ENCODE peak calls at places on chromosome 18, in six cellular contexts. F, S, R, Q, W and Y are unnamed samples.

GRCh38 chr18:9135912-9136314 is 668 bp upstream of the ANKRD12 start:
- DNase-seq in F (peak), S (peak), R (peak), Q (peak), W (no peak), Y (peak)

GRCh38 chr18:48164096-48164475 is 233.6 kb upstream of the SMAD2 start:
- DNase-seq in F (no peak), S (no peak), R (no peak), Q (no peak), W (no peak), Y (no peak)

GRCh38 chr18:62054929-62055498 is 131.8 kb downstream of the PIGN start:
- DNase-seq in F (no peak), S (no peak), R (no peak), Q (no peak), W (no peak), Y (no peak)

GRCh38 chr18:2981212-2981728 is 31.7 kb downstream of the LPIN2 start:
- DNase-seq in F (no peak), S (no peak), R (no peak), Q (no peak), W (no peak), Y (peak)

GRCh38 chr18:8045160-8045885 is 478.2 kb downstream of the PTPRM start:
- DNase-seq in F (no peak), S (no peak), R (no peak), Q (no peak), W (no peak), Y (no peak)

GRCh38 chr18:58953627-58954026 is 89.0 kb downstream of the ZNF532 start:
- DNase-seq in F (no peak), S (no peak), R (peak), Q (no peak), W (no peak), Y (no peak)

GRCh38 chr18:44536041-44536440 is 144.6 kb upstream of the SETBP1 start:
- DNase-seq in F (no peak), S (no peak), R (no peak), Q (no peak), W (no peak), Y (peak)

GRCh38 chr18:64639536-64639935 is 490.6 kb upstream of the LINC00305 start:
- DNase-seq in F (no peak), S (no peak), R (no peak), Q (no peak), W (no peak), Y (no peak)

GRCh38 chr18:49168970-49169619 is 218.3 kb upstream of the SMAD7 start:
- DNase-seq in F (no peak), S (no peak), R (peak), Q (no peak), W (peak), Y (no peak)

GRCh38 chr18:9731380-9731779 is 23.3 kb downstream of the RAB31 start:
- DNase-seq in F (no peak), S (no peak), R (no peak), Q (no peak), W (no peak), Y (peak)

GRCh38 chr18:34707670-34708069 is 2.4 kb upstream of the DTNA start:
- DNase-seq in F (peak), S (no peak), R (no peak), Q (no peak), W (no peak), Y (peak)

GRCh38 chr18:29123706-29124530 is 947.0 kb upstream of the CDH2 start:
- DNase-seq in F (no peak), S (no peak), R (no peak), Q (no peak), W (no peak), Y (no peak)

GRCh38 chr18:67794512-67794911 is 278.0 kb upstream of the DSEL start:
- DNase-seq in F (no peak), S (no peak), R (no peak), Q (no peak), W (no peak), Y (peak)

GRCh38 chr18:23926590-23926989 is 88.0 kb upstream of the TTC39C start:
- DNase-seq in F (no peak), S (no peak), R (peak), Q (no peak), W (no peak), Y (no peak)

GRCh38 chr18:9048808-9049494 is 53.5 kb upstream of the NDUFV2 start:
- DNase-seq in F (no peak), S (no peak), R (no peak), Q (no peak), W (no peak), Y (peak)

GRCh38 chr18:67525328-67526110 is 9.0 kb upstream of the DSEL start:
- DNase-seq in F (no peak), S (no peak), R (peak), Q (no peak), W (no peak), Y (peak)

GRCh38 chr18:48966523-48966922 is 15.8 kb upstream of the SMAD7 start:
- DNase-seq in F (no peak), S (no peak), R (no peak), Q (no peak), W (no peak), Y (no peak)

GRCh38 chr18:58045265-58046086 is 1.4 kb downstream of the NEDD4L start:
- DNase-seq in F (peak), S (no peak), R (peak), Q (no peak), W (no peak), Y (peak)

GRCh38 chr18:55603775-55604174 is 15.8 kb upstream of the TCF4 start:
- DNase-seq in F (no peak), S (no peak), R (no peak), Q (no peak), W (no peak), Y (no peak)

GRCh38 chr18:48800877-48801727 is 149.7 kb downstream of the SMAD7 start:
- DNase-seq in F (no peak), S (no peak), R (no peak), Q (no peak), W (peak), Y (peak)

GRCh38 chr18:73150199-73150598 is 282.4 kb upstream of the NETO1 start:
- DNase-seq in F (no peak), S (no peak), R (no peak), Q (no peak), W (no peak), Y (no peak)

GRCh38 chr18:46425511-46425910 is 231.5 kb downstream of the LOXHD1 start:
- DNase-seq in F (no peak), S (no peak), R (no peak), Q (no peak), W (no peak), Y (no peak)

DNA sequence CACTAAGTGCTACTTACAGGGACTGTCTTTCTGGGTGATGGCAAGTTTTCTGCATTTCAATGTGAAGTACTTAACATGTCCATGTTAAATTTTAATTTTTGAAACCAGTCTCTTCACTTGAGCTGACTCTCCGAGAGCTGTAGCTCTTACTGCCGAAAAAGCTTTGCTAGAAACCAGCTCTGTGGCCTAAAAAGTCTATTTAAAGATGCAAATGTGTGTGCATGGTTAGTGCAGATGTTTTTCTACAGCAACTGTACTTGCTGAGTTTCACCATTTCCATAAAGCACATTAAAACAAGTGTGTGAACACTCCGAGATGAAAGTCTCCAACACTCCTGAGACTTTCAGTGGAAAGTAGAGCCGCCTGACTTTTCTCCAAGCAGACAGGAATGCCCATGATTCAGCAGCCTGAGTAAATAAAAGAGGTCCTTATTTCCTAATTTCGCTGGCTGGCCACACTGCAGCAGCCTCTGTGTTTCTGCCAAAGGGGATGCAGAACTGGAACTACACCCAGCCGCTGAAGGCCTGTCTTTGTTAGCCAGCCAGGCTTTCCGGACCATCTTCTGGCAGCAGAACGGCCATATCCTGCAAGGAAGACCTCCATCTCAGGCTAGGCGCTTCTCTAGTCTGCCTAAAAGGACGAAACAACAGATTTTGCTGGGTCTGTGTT is 121.2 kb downstream of the ZNF521 start:
- DNase-seq in F (no peak), S (no peak), R (no peak), Q (no peak), W (no peak), Y (peak)
- H3K9ac ChIP-seq in F (no peak), S (no peak), R (no peak), Q (no peak), W (peak), Y (peak)

GRCh38 chr18:12657048-12657848 is 659 bp downstream of the SPIRE1 start:
- DNase-seq in F (no peak), S (peak), R (no peak), Q (no peak), W (no peak), Y (peak)
- TF ChIP-seq POLR2A in F (no peak), S (no peak), R (no peak), Q (no peak), W (no peak), Y (peak)

DNA sequence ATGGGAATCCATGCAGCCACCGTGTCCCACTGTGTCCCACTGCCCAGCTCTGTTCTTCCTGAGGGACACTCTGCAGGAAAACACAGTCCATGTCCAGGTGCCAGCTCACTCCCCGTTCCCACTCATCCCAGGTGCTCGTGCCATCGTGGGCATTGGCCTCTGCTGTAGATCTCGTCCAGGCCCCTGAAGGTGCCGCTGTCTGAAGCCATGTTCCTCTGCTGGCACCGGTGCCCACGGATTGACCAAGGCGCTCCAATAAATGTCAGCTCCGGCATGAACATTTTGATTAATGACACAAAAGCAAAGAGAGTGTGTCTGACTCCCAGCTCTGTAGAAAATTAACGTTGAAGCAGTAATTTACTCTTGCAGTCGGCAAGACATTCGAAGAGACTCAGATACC is 280.1 kb upstream of the SALL3 start:
- DNase-seq in F (no peak), S (no peak), R (no peak), Q (no peak), W (no peak), Y (no peak)
- TF ChIP-seq CEBPB in F (no peak), S (no peak), R (no peak), Q (no peak), W (no peak), Y (no peak)

GRCh38 chr18:32468147-32468845 is 2.4 kb downstream of the GAREM1 start:
- DNase-seq in F (no peak), S (no peak), R (no peak), Q (no peak), W (no peak), Y (no peak)

GRCh38 chr18:32469691-32470131 is 971 bp downstream of the GAREM1 start:
- DNase-seq in F (no peak), S (peak), R (no peak), Q (no peak), W (no peak), Y (peak)

GRCh38 chr18:32470136-32470712 is 458 bp downstream of the GAREM1 start:
- DNase-seq in F (no peak), S (no peak), R (no peak), Q (no peak), W (no peak), Y (peak)

GRCh38 chr18:32470713-32471633 is at the start of gene GAREM1:
- DNase-seq in F (peak), S (peak), R (peak), Q (peak), W (peak), Y (peak)

DNA sequence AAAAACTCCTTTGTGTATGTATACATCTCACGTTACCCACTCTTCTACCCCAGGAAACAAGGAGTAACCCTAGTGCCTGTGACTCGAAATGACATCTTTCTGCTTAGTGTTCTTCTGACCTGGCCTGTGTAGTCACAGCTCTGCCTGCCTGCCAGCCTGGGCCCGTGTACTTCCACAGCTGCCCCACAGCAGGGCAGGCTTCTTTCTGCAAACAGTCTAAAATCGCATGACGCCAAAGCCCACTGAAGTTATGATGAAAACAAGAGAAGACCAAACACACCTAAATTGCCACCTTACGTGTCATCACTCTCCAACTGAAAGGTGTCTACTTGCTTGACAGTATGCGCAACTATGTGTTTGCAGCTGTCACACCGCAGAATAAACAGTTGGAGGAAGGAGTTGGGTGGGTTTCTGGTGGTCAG is 1.5 kb downstream of the GAREM1 start:
- DNase-seq in F (peak), S (no peak), R (peak), Q (no peak), W (no peak), Y (peak)
- H3K9ac ChIP-seq in F (no peak), S (no peak), R (peak), Q (no peak), W (no peak), Y (peak)

GRCh38 chr18:77897606-77898005 is 648.0 kb downstream of the GALR1 start:
- DNase-seq in F (no peak), S (no peak), R (no peak), Q (no peak), W (no peak), Y (no peak)
- TF ChIP-seq POLR2A in F (no peak), S (no peak), R (no peak), Q (no peak), W (no peak), Y (no peak)

DNA sequence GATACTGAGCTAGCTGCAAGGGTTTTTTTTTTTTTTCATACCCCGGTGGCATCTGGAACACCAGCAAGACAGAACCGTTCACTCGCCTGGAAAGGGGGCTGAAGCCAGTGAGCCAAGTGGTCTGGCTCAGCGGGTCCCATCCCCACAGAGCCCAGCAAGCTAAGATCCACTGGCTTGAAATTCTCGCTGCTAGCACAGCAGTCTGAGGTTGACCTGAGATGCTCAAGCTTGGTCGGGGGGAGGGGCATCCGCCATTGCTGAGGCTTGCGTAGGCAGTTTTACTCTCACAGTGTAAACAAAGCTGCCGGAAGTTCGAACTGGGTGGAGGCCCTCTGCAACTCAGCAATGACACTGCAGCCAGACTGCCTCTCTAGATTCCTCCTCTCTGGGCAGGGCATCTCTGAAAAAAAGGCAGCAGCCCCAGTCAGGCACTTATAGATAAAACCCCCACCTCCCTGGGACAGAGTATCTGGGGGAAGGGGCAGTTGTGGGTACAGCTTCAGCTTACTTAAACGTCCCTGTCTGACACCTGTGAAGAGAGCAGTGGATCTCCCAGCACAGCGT is 5.1 kb upstream of the MIB1 start:
- DNase-seq in F (no peak), S (peak), R (peak), Q (no peak), W (no peak), Y (peak)
- TF ChIP-seq CEBPB in F (no peak), S (peak), R (peak), Q (no peak), W (no peak), Y (no peak)

GRCh38 chr18:22558945-22559385 is 141.2 kb upstream of the CTAGE1 start:
- DNase-seq in F (no peak), S (peak), R (peak), Q (no peak), W (no peak), Y (peak)

GRCh38 chr18:22557160-22557941 is 139.6 kb upstream of the CTAGE1 start:
- DNase-seq in F (no peak), S (peak), R (no peak), Q (no peak), W (no peak), Y (no peak)

GRCh38 chr18:22560797-22561196 is 143.1 kb upstream of the CTAGE1 start:
- DNase-seq in F (no peak), S (no peak), R (no peak), Q (no peak), W (no peak), Y (no peak)

GRCh38 chr18:22559414-22560282 is 141.9 kb upstream of the CTAGE1 start:
- DNase-seq in F (no peak), S (peak), R (peak), Q (no peak), W (no peak), Y (peak)

GRCh38 chr18:22560283-22560627 is 142.5 kb upstream of the CTAGE1 start:
- DNase-seq in F (no peak), S (no peak), R (no peak), Q (no peak), W (no peak), Y (no peak)
- H3K9ac ChIP-seq in F (peak), S (peak), R (peak), Q (no peak), W (no peak), Y (peak)